ENCODE peak calls at places on chromosomes 3 and 15, in five cellular contexts. P is foreskin fibroblast, L is ovary, I is dorsolateral prefrontal cortex, Z is RWPE2. B is an unnamed sample.

GRCh38 chr3:158773845-158774542 is 27.9 kb upstream of the MFSD1 start:
- DNase-seq in P (no peak), L (no peak), I (no peak), Z (no peak), B (no peak)

GRCh38 chr3:177195941-177196472 is 1.3 kb downstream of the TBL1XR1 start:
- DNase-seq in P (no peak), L (no peak), I (no peak), Z (no peak), B (no peak)

GRCh38 chr3:131224886-131225550 is 156.6 kb upstream of the NUDT16 start:
- DNase-seq in P (peak), L (no peak), I (no peak), Z (no peak), B (no peak)

GRCh38 chr15:81530271-81530670 is 156.3 kb upstream of the TMC3 start:
- DNase-seq in P (no peak), L (no peak), I (no peak), Z (no peak), B (no peak)

GRCh38 chr15:67884514-67885225 is 44.8 kb upstream of the RNU6-1 start:
- DNase-seq in P (peak), L (peak), I (peak), Z (peak), B (no peak)

GRCh38 chr15:60390231-60390630 is 7.6 kb downstream of the ANXA2 start:
- DNase-seq in P (no peak), L (no peak), I (no peak), Z (no peak), B (no peak)

GRCh38 chr3:100024520-100025303 is 89.6 kb downstream of the FILIP1L start:
- DNase-seq in P (no peak), L (peak), I (no peak), Z (no peak), B (no peak)

GRCh38 chr15:69971771-69972170 is 125.9 kb downstream of the TLE3 start:
- DNase-seq in P (no peak), L (no peak), I (no peak), Z (no peak), B (no peak)

GRCh38 chr15:33963831-33964664 is 4.2 kb upstream of the CHRM5 start:
- DNase-seq in P (peak), L (no peak), I (no peak), Z (no peak), B (peak)

GRCh38 chr15:42490246-42490742 is 647 bp downstream of the ZNF106 start:
- DNase-seq in P (no peak), L (no peak), I (no peak), Z (no peak), B (no peak)

GRCh38 chr3:122394173-122394572 is 10.2 kb downstream of the FAM162A start:
- DNase-seq in P (no peak), L (no peak), I (no peak), Z (no peak), B (no peak)

GRCh38 chr3:38842266-38842965 is 26.4 kb upstream of the SCN10A start:
- DNase-seq in P (no peak), L (no peak), I (no peak), Z (no peak), B (no peak)

GRCh38 chr3:183513046-183513706 is 42.3 kb downstream of the KLHL6 start:
- DNase-seq in P (no peak), L (no peak), I (no peak), Z (peak), B (no peak)

GRCh38 chr15:74535388-74536084 is 5.5 kb upstream of the ARID3B start:
- DNase-seq in P (peak), L (no peak), I (no peak), Z (no peak), B (no peak)

GRCh38 chr3:14297784-14298236 is 104.6 kb upstream of the SLC6A6 start:
- DNase-seq in P (no peak), L (peak), I (peak), Z (no peak), B (no peak)
- H3K4me3 ChIP-seq in P (no peak), L (no peak), I (peak), Z (no peak), B (no peak)

DNA sequence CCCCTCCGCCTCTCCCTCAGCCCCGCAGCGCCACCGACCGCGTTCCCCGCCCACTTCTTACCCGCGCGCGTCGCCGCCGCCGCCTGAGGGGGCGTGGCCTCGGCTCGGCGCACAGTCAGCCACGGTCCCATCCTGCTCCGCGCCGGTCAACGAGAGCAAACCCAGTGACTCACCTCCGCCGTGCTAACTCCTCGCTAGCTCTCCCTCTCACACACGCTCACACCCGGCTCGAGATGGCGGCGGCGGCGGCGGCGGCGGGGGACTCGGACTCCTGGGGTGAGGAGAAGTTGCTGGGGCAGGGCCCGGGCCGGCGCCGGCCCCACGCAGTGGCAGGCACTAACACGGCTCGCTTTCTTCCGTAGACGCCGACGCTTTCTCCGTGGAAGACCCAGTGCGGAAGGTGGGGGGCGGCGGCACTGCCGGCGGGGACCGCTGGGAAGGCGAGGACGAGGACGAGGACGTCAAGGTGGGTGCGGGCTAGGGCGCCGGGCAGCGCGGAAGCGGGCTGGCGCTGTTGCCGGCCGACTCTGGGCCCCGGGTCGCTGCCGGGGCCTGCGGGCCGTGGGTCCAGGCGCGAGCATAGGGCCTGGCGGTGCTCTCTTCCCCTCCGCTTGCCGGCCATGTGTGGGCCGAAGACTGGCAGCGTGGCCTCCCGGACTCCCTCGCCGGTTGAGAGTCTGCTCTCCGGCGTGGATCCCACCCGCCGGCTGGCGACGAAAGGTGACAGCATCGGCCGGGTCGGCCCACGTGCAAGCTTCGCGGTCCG is at the start of gene EIF3J:
- DNase-seq in P (peak), L (peak), I (peak), Z (peak), B (peak)
- TF ChIP-seq CTCF in P (no peak), L (peak), I (no peak), Z (no peak), B (no peak)

GRCh38 chr3:47079432-47079831 is 84.5 kb downstream of the SETD2 start:
- DNase-seq in P (no peak), L (no peak), I (no peak), Z (no peak), B (no peak)

GRCh38 chr3:47070770-47071169 is 91.3 kb downstream of the NBEAL2 start:
- DNase-seq in P (no peak), L (no peak), I (no peak), Z (no peak), B (no peak)

GRCh38 chr3:47073685-47074084 is 90.2 kb downstream of the SETD2 start:
- DNase-seq in P (no peak), L (no peak), I (no peak), Z (no peak), B (no peak)
- H3K4me3 ChIP-seq in P (no peak), L (no peak), I (no peak), Z (no peak), B (no peak)

GRCh38 chr3:70065666-70066253 is 66.2 kb downstream of the SAMMSON start:
- DNase-seq in P (no peak), L (no peak), I (peak), Z (no peak), B (no peak)

GRCh38 chr3:70061111-70061510 is 61.6 kb downstream of the SAMMSON start:
- DNase-seq in P (peak), L (no peak), I (no peak), Z (no peak), B (no peak)

GRCh38 chr3:70069557-70069956 is 70.0 kb downstream of the SAMMSON start:
- DNase-seq in P (no peak), L (no peak), I (no peak), Z (no peak), B (no peak)

GRCh38 chr3:70067860-70068479 is 68.4 kb downstream of the SAMMSON start:
- DNase-seq in P (no peak), L (no peak), I (no peak), Z (no peak), B (no peak)

GRCh38 chr3:70064194-70064787 is 64.8 kb downstream of the SAMMSON start:
- DNase-seq in P (peak), L (no peak), I (peak), Z (no peak), B (peak)
- TF ChIP-seq CTCF in P (peak), L (peak), I (peak), Z (peak), B (peak)

GRCh38 chr15:63381301-63382192 is at the start of gene CA12:
- DNase-seq in P (peak), L (no peak), I (no peak), Z (peak), B (no peak)

GRCh38 chr15:63380151-63380827 is 1.4 kb downstream of the CA12 start:
- DNase-seq in P (no peak), L (no peak), I (no peak), Z (peak), B (no peak)

GRCh38 chr15:63379492-63380150 is 2.0 kb downstream of the CA12 start:
- DNase-seq in P (peak), L (no peak), I (no peak), Z (peak), B (no peak)

GRCh38 chr15:63378946-63379345 is 2.7 kb downstream of the CA12 start:
- DNase-seq in P (no peak), L (no peak), I (no peak), Z (peak), B (no peak)

GRCh38 chr15:63380828-63381282 is 791 bp downstream of the CA12 start:
- DNase-seq in P (no peak), L (no peak), I (no peak), Z (peak), B (no peak)
- H3K4me3 ChIP-seq in P (peak), L (peak), I (peak), Z (peak), B (peak)

GRCh38 chr3:185046623-185047022 is 106.2 kb downstream of the C3orf70 start:
- DNase-seq in P (no peak), L (no peak), I (no peak), Z (no peak), B (no peak)

GRCh38 chr3:185052631-185053030 is 100.2 kb downstream of the C3orf70 start:
- DNase-seq in P (no peak), L (no peak), I (no peak), Z (no peak), B (no peak)

DNA sequence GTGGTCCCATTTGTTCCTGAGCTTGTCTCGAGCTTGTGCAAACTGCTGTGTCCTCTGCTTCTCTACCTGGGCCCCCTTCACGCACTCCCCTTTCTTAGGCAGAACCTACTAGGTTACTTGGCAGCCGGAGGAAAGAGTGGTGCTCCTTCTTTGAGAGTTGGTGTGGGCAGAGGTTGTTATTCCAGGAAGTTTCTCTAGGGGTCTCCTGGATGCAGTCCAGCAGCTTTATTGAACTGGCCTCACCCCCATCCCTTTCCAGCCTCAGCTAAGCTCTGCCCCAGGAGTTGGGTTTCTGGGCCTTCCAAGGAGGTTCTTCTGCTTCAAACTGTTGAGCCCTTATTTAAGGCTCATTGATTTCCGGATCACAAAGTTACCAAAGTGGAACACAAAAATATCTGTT is 103.2 kb downstream of the C3orf70 start:
- DNase-seq in P (no peak), L (no peak), I (no peak), Z (no peak), B (no peak)
- TF ChIP-seq CTCF in P (no peak), L (no peak), I (no peak), Z (no peak), B (no peak)

GRCh38 chr3:71172951-71173350 is 410.6 kb downstream of the FOXP1 start:
- DNase-seq in P (peak), L (no peak), I (no peak), Z (no peak), B (no peak)
- H3K4me3 ChIP-seq in P (no peak), L (no peak), I (no peak), Z (no peak), B (no peak)

DNA sequence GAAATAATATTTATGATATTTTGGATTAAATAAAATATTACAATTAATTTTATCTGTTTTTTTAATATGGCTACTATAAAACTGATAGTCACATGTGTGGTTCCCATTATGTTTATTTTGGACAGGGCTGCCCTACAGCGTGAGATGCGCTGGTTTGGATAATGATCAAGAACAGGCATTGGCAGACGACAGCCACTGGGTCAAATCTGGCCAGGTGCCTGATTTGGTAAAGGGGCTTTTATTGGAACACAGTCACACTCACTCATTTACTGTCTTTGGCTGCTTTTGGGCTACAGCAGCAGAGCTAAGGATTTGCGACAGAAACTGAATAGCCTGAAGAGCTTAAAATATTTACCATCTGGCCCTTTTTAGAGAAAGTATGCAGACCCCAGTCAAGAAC is 724.1 kb upstream of the CFAP20DC start:
- DNase-seq in P (no peak), L (no peak), I (no peak), Z (no peak), B (no peak)
- TF ChIP-seq CTCF in P (no peak), L (no peak), I (no peak), Z (no peak), B (no peak)

DNA sequence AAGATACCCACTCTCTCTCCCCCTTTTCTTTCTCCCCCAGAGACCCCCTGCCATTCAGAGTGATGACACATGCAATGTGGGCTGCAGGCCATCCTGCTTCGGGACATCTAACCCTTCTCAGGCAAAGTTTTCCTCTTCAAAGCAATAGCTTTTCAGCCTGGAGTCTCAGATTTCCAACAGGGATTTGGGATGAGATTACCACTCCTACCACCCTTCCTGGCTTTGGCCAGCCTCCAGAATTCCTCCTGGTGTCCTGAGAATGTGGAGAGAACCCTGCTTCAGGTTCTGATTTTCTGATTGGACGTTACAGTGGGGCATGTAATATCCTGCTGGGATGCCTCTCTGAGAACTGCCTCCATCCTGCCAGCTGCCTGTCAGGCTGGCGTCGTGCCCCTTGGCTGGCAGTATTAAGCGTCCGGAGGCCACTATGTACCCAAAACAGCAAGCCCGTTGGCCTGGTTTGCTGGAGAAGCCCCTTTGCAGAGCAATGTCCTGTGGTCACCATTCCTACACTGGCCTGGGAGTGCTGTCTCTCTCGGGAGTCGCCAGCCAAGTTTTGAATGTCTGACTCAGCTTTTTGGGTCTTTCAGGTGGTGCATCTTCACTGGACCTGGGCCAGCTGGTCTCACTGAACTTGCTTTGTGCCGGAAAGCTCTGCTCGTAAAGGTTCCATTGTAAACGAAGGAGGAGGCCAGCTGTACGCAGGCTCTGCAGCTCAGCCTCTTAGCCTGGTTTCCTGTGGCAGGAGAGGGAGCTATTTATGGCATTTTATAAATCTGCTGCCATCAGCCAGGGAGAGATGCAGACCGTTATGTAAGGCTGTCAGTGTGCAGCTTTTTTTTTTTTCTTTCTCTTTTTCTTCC is 19.2 kb upstream of the TRAK1 start:
- DNase-seq in P (peak), L (peak), I (peak), Z (peak), B (peak)
- H3K4me3 ChIP-seq in P (peak), L (peak), I (peak), Z (no peak), B (peak)

DNA sequence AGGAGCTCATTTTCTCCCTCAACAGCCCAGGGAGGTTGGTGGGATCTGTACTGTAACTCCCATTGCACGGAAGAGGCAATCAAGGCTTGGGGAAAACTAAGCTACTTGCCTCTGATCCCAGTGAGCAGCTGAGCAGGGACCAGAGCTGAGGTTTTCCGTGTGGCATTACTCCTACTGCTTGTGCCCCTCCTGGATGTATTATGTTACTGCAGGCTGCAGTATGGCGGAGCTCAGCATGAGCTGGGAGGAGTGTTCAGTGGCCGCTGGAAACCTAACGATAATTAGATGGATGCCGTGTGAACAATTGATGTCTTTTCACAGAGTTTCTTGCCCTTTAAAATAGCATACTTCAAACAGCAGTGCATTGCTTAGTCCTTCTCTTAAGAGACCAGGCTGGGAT is 2.0 kb upstream of the TPRG1 start:
- DNase-seq in P (no peak), L (no peak), I (no peak), Z (no peak), B (no peak)
- TF ChIP-seq CTCF in P (no peak), L (no peak), I (no peak), Z (no peak), B (peak)